ENCODE peak calls at places on chromosomes 3 and 15, in five cellular contexts. M, N, P, V and O are unnamed samples.
A peak's percentile ranks its signal among the peaks of the same experiment; 100 is the strongest.

GRCh38 chr3:59775781-59776270 is 726.0 kb upstream of the CFAP20DC start:
- DNase-seq in M (no peak), N (no peak), P (no peak), V (no peak), O (no peak)

GRCh38 chr15:72532991-72533601 is 59.0 kb downstream of the ARIH1 start:
- DNase-seq in M (no peak), N (peak; percentile 10), P (no peak), V (no peak), O (no peak)

GRCh38 chr15:87263844-87264243 is 992.7 kb downstream of the NTRK3 start:
- DNase-seq in M (no peak), N (no peak), P (no peak), V (no peak), O (no peak)

GRCh38 chr3:127448161-127448561 is 142.4 kb downstream of the TPRA1 start:
- DNase-seq in M (no peak), N (peak; percentile 20), P (no peak), V (no peak), O (no peak)

GRCh38 chr15:70104227-70104626 is 6.5 kb upstream of the TLE3 start:
- DNase-seq in M (no peak), N (no peak), P (no peak), V (no peak), O (no peak)

GRCh38 chr15:47817825-47818681 is 100.7 kb downstream of the SEMA6D start:
- DNase-seq in M (no peak), N (no peak), P (no peak), V (no peak), O (no peak)

GRCh38 chr15:101052681-101053121 is 133.5 kb downstream of the LRRK1 start:
- DNase-seq in M (no peak), N (no peak), P (no peak), V (no peak), O (no peak)

GRCh38 chr3:156180077-156180476 is 59.7 kb downstream of the KCNAB1 start:
- DNase-seq in M (no peak), N (peak; percentile 18), P (no peak), V (no peak), O (no peak)

GRCh38 chr15:57861805-57862586 is 155.5 kb downstream of the POLR2M start:
- DNase-seq in M (no peak), N (peak; percentile 75), P (no peak), V (peak; percentile 10), O (no peak)

GRCh38 chr3:45210308-45211038 is 15.6 kb downstream of the TMEM158 start:
- DNase-seq in M (peak; percentile 86), N (peak; percentile 89), P (no peak), V (peak; percentile 63), O (peak; percentile 54)